ENCODE peak calls at places on chromosome 7, in ten cellular contexts. H is brain microvascular endothelial cell; C is right cardiac atrium; G is Jurkat, Clone E6-1; F is esophagus squamous epithelium; N is colonic mucosa; D is adrenal gland; O is CD8-positive, alpha-beta memory T cell; Y is lower lobe of right lung; E is HCT116. X is an unnamed sample.

GRCh38 chr7:132251327-132251659 is 325.0 kb downstream of the PLXNA4 start:
- DNase-seq in N (peak; percentile 89), O (no peak), Y (peak; percentile 90), C (peak; percentile 92), D (no peak), H (no peak), G (no peak), E (no peak), F (no peak), X (no peak)

GRCh38 chr7:100894860-100895700 is 608 bp downstream of the ACHE start:
- DNase-seq in G (no peak), E (no peak), C (peak; percentile 82), O (peak; percentile 29), H (no peak), N (peak; percentile 69), Y (no peak), D (peak; percentile 52), F (no peak), X (no peak)

GRCh38 chr7:74206589-74207120 is 3.2 kb upstream of the LAT2 start:
- DNase-seq in D (peak; percentile 96), F (no peak), Y (peak; percentile 90), E (peak; percentile 42), O (peak; percentile 67), H (peak; percentile 75), G (peak; percentile 49), N (peak; percentile 92), C (peak; percentile 95), X (peak; percentile 50)

GRCh38 chr7:107661081-107661864 is 645 bp downstream of the SLC26A4 start:
- DNase-seq in D (peak; percentile 71), F (no peak), Y (peak; percentile 74), N (peak; percentile 48), G (no peak), O (peak; percentile 4), H (no peak), E (no peak), C (peak; percentile 82), X (peak; percentile 7)

GRCh38 chr7:92253251-92253650 is 7.5 kb downstream of the ANKIB1 start:
- DNase-seq in D (no peak), Y (no peak), F (no peak), E (no peak), O (no peak), C (no peak), H (no peak), N (no peak), G (no peak), X (no peak)

GRCh38 chr7:104124893-104125292 is 82.9 kb downstream of the ORC5 start:
- DNase-seq in C (no peak), E (no peak), D (no peak), G (no peak), H (no peak), F (no peak), O (no peak), Y (no peak), N (no peak), X (no peak)

GRCh38 chr7:111137296-111138195 is 46.6 kb downstream of the LRRN3 start:
- DNase-seq in F (no peak), O (no peak), D (no peak), N (no peak), Y (peak; percentile 30), E (no peak), G (no peak), C (peak; percentile 36), H (peak; percentile 64), X (peak; percentile 0)

GRCh38 chr7:30740417-30741181 is 11.3 kb upstream of the INMT start:
- DNase-seq in H (peak; percentile 58), D (peak; percentile 89), G (peak; percentile 44), N (peak; percentile 79), Y (peak; percentile 77), E (peak; percentile 23), O (peak; percentile 62), F (no peak), C (peak; percentile 89), X (peak; percentile 50)

GRCh38 chr7:7707756-7708310 is 10.6 kb downstream of the RPA3 start:
- DNase-seq in C (no peak), H (peak; percentile 50), G (no peak), F (no peak), Y (no peak), O (no peak), N (no peak), E (no peak), D (no peak), X (no peak)

GRCh38 chr7:55132890-55133551 is 114.2 kb downstream of the EGFR start:
- DNase-seq in D (no peak), H (peak; percentile 99), G (no peak), Y (no peak), C (no peak), O (no peak), F (no peak), E (peak; percentile 97), N (no peak), X (no peak)

GRCh38 chr7:38756521-38756920 is 125.3 kb upstream of the AMPH start:
- DNase-seq in C (no peak), E (no peak), O (no peak), Y (no peak), D (no peak), F (no peak), G (no peak), N (no peak), H (peak; percentile 39), X (no peak)

GRCh38 chr7:711093-711966 is 15.2 kb upstream of the DNAAF5 start:
- DNase-seq in O (no peak), N (no peak), Y (peak; percentile 48), H (no peak), F (no peak), C (peak; percentile 72), G (no peak), D (peak; percentile 55), E (no peak), X (no peak)

GRCh38 chr7:106840342-106840741 is 24.7 kb upstream of the PIK3CG start:
- DNase-seq in N (no peak), C (no peak), H (peak; percentile 80), G (no peak), D (no peak), F (no peak), O (no peak), Y (no peak), E (no peak), X (no peak)

GRCh38 chr7:6271091-6271658 is 1.2 kb downstream of the CYTH3 start:
- DNase-seq in C (peak; percentile 82), N (peak; percentile 61), F (no peak), E (no peak), Y (peak; percentile 68), O (peak; percentile 36), H (no peak), G (no peak), D (peak; percentile 81), X (no peak)

GRCh38 chr7:27183682-27184341 is 1.2 kb downstream of the HOXA11 start:
- DNase-seq in D (peak; percentile 45), O (no peak), H (no peak), C (peak; percentile 40), N (no peak), E (no peak), G (no peak), F (no peak), Y (no peak), X (no peak)

DNA sequence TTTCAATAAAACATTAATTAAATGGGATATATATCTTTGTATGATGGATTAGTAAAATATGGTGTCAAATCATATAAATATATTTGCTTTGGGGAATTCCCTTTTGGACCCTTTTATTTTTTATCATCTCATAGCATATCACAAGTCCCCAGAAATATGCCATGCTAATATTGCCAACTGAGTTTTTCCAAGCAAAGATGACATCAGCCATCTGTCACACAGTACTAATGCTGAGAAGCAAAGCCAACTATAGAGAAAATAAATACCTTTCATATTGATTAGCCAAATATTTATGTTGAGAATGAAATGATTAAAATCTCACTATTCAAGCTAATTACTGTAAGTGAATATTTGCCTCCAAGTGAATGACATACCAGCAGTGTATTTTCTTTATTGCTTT is 575.3 kb downstream of the ETV1 start:
- DNase-seq in E (no peak), O (no peak), N (no peak), D (no peak), C (no peak), G (no peak), Y (no peak), H (no peak), F (no peak), X (no peak)
- H3K4me3 ChIP-seq in E (no peak overlapping the region), O (no peak overlapping the region), N (no peak overlapping the region), D (no peak overlapping the region), C (peak overlapping the region; percentile 44), G (no peak overlapping the region), Y (no peak overlapping the region), H (no peak overlapping the region), F (no peak overlapping the region), X (no peak overlapping the region)

DNA sequence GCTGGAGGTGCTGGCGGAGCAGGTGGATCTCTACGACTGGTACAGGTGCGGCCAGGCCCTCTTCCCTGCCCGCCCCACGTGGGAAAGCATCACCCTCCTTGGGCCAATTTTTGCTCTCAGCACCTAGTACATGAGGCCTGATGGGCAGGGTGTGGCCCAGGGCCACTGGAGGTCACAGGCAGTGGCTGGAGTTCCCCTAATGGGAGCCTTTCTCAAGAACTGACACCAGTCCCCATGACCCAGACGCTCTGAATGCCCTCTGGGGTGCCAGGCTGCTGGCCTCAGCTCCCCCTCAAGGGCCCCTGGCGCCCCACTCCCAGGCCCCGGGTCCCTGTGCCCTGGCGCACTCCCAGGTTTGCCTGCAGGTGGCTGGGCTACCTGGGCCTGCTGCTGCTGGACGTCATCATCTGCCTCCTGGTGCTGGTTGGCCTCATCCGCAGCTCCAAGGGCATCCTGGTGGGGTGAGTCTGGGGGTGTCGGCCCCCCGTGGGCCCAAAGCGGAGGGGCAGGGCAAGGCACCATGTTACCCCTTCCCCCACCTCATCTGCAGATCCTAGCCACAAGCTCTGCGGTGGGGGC is 15.9 kb downstream of the TTYH3 start:
- DNase-seq in F (no peak), O (no peak), G (no peak), D (no peak), N (no peak), C (no peak), H (no peak), Y (no peak), E (no peak), X (no peak)
- H3K4me3 ChIP-seq in F (no peak overlapping the region), O (no peak overlapping the region), G (no peak overlapping the region), D (no peak overlapping the region), N (no peak overlapping the region), C (no peak overlapping the region), H (no peak overlapping the region), Y (no peak overlapping the region), E (no peak overlapping the region), X (no peak overlapping the region)

GRCh38 chr7:151015967-151016366 is 8.3 kb downstream of the ATG9B start:
- DNase-seq in E (no peak), H (no peak), C (no peak), F (no peak), O (no peak), G (no peak), D (no peak), Y (no peak), N (no peak), X (no peak)
- H3K4me3 ChIP-seq in E (no peak overlapping the region), H (no peak overlapping the region), C (no peak overlapping the region), F (no peak overlapping the region), O (no peak overlapping the region), G (no peak overlapping the region), D (no peak overlapping the region), Y (no peak overlapping the region), N (no peak overlapping the region), X (no peak overlapping the region)

GRCh38 chr7:130733866-130734524 is at the start of gene KLF14:
- DNase-seq in G (no peak), O (peak; percentile 26), H (no peak), E (peak; percentile 10), D (peak; percentile 78), C (peak; percentile 63), Y (no peak), N (peak; percentile 20), F (no peak), X (peak; percentile 17)
- H3K4me3 ChIP-seq in G (peak within 1 kb of the TSS; percentile 42), O (peak within 1 kb of the TSS; percentile 44), H (peak within 1 kb of the TSS; percentile 61), E (peak within 1 kb of the TSS; percentile 51), D (peak within 1 kb of the TSS; percentile 38), C (peak within 1 kb of the TSS; percentile 89), Y (peak within 1 kb of the TSS; percentile 50), N (peak within 1 kb of the TSS; percentile 31), F (peak within 1 kb of the TSS; percentile 45), X (peak within 1 kb of the TSS; percentile 53)